ENCODE peak calls at places on chromosomes 12 and 14, in four cellular contexts. F, D, A and B are unnamed samples.

GRCh38 chr12:97967831-97968230 is 505.2 kb downstream of the RMST start:
- DNase-seq in F (no peak), D (no peak), A (no peak), B (no peak)

GRCh38 chr14:39430762-39431415 is 1.3 kb downstream of the FBXO33 start:
- DNase-seq in F (no peak), D (no peak), A (no peak), B (no peak)

GRCh38 chr14:94003397-94003796 is 6.3 kb downstream of the CCDC197 start:
- DNase-seq in F (no peak), D (no peak), A (no peak), B (no peak)

GRCh38 chr12:88663001-88663400 is 82.7 kb upstream of the KITLG start:
- DNase-seq in F (no peak), D (no peak), A (no peak), B (no peak)

GRCh38 chr12:19439059-19440018 is at the start of gene AEBP2:
- DNase-seq in F (peak; percentile 82), D (peak; percentile 87), A (peak; percentile 80), B (peak; percentile 89)

GRCh38 chr12:12724421-12725085 is 7.4 kb downstream of the CDKN1B start:
- DNase-seq in F (peak; percentile 61), D (no peak), A (no peak), B (peak; percentile 38)

GRCh38 chr12:3330976-3331375 is 160.0 kb upstream of the PRMT8 start:
- DNase-seq in F (no peak), D (no peak), A (no peak), B (no peak)

GRCh38 chr14:34628681-34629135 is 1.2 kb downstream of the SNX6 start:
- DNase-seq in F (no peak), D (no peak), A (no peak), B (peak; percentile 79)

GRCh38 chr14:55864890-55865655 is 253.1 kb upstream of the PELI2 start:
- DNase-seq in F (peak; percentile 78), D (no peak), A (no peak), B (peak; percentile 23)

GRCh38 chr12:69579029-69579428 is 6.2 kb upstream of the CCT2 start:
- DNase-seq in F (no peak), D (no peak), A (no peak), B (no peak)

GRCh38 chr12:52506858-52507715 is 13.1 kb downstream of the KRT5 start:
- DNase-seq in F (no peak), D (no peak), A (no peak), B (peak; percentile 20)

GRCh38 chr12:55931317-55931779 is 386 bp downstream of the DGKA start:
- DNase-seq in F (peak; percentile 66), D (no peak), A (no peak), B (peak; percentile 32)

GRCh38 chr12:113214938-113215400 is 6.3 kb upstream of the TPCN1 start:
- DNase-seq in F (no peak), D (peak; percentile 93), A (peak; percentile 80), B (no peak)

GRCh38 chr14:36462890-36463289 is 57.1 kb downstream of the NKX2-1 start:
- DNase-seq in F (no peak), D (no peak), A (no peak), B (no peak)

GRCh38 chr14:79424462-79424861 is 786.8 kb downstream of the DIO2 start:
- DNase-seq in F (no peak), D (no peak), A (no peak), B (no peak)
- TF ChIP-seq EGR1 in F (no peak), D (no peak), A (no peak), B (no peak)

GRCh38 chr12:54005531-54005852 is 3.3 kb upstream of the HOXC8 start:
- DNase-seq in F (no peak), D (no peak), A (no peak), B (no peak)
- TF ChIP-seq EGR1 in F (no peak), D (no peak), A (no peak), B (no peak)

DNA sequence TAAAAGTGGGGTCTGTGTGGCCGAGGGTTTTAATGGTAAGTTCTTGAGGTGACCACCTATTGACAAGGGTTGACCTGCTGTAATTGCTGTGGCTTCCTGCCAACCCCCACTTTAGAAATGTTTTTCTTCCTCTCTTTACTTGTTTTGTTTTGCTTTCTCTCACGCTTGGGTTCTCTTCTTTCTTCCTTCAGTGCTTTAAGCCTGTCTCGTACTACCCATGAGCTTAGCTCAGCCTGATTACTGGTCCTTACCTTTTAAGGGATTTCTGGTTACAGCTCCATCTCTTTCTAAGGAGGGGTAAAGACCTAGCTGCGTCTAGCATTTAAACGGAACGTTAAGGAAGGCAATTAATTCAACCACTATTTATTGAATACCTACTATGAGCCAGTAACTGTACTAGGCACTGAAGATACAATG is 735 bp upstream of the PPP1R12A start:
- DNase-seq in F (no peak), D (no peak), A (peak; percentile 36), B (no peak)
- TF ChIP-seq EGR1 in F (no peak), D (no peak), A (no peak), B (no peak)

GRCh38 chr14:95620659-95621059 is 65.6 kb upstream of the TCL1B start:
- DNase-seq in F (no peak), D (no peak), A (no peak), B (peak; percentile 34)

GRCh38 chr14:95614335-95614734 is 71.9 kb upstream of the TCL1B start:
- DNase-seq in F (no peak), D (no peak), A (peak; percentile 15), B (no peak)

GRCh38 chr14:95623195-95623594 is 63.0 kb upstream of the TCL1B start:
- DNase-seq in F (no peak), D (no peak), A (no peak), B (no peak)

DNA sequence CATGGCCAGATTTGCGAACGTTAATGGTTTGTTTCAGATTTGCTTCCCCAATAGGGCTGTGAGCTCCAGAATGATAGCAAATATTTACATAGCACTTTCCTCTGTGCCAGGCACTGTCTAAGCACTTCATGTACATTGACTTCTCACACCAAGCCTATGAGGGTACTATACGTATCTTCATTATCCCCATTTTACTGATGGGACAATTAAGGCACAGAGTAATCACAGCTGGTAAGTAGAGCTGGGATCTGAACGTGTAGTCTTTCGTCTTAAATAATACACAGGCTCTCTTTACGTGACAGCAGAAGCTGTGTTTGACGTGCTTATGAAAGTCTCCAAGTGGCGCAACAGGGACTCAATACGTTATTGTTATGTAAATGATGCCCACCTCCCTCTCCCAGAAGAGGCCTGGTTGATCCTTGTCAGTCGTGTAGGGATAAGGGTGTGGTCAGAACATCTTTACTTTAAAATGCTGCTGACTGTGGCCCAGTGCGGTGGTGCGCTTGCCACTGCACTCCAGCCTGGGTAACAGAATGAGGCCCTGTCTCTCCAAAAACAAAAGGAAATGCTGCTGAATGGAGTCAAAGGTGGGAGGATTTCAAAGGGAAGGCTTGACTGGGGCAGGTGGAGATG is 66.3 kb upstream of the TCL1B start:
- DNase-seq in F (no peak), D (no peak), A (no peak), B (no peak)
- TF ChIP-seq EGR1 in F (no peak), D (no peak), A (no peak), B (no peak)